ENCODE peak calls at places on chromosomes 12 and 14, in ten cellular contexts. S, Z, K, L, U, P, W, Q, O and D are unnamed samples. For H3K9me3, the result is how much of the 10 kb centered on the place peaks cover.

GRCh38 chr14:51593397-51593796 is 58.3 kb upstream of the FRMD6 start:
- DNase-seq in W (peak), S (no peak), U (peak), Z (no peak), K (no peak), P (no peak), L (no peak), Q (no peak), O (no peak), D (no peak)

GRCh38 chr12:52508211-52508610 is 12.0 kb downstream of the KRT5 start:
- DNase-seq in L (no peak), K (no peak), S (no peak), U (no peak), Q (no peak), O (no peak), P (no peak), Z (no peak), W (no peak), D (no peak)

GRCh38 chr14:66624319-66624937 is 116.5 kb downstream of the GPHN start:
- DNase-seq in U (peak), O (peak), W (peak), Z (no peak), Q (peak), L (peak), S (no peak), P (peak), K (peak), D (peak)

GRCh38 chr12:65306603-65307501 is 28.4 kb downstream of the MSRB3 start:
- DNase-seq in P (peak), Q (peak), U (peak), W (peak), O (peak), S (no peak), K (peak), Z (no peak), L (no peak), D (no peak)

GRCh38 chr14:81315344-81315743 is 84.8 kb downstream of the STON2 start:
- DNase-seq in W (no peak), Q (no peak), S (no peak), L (no peak), O (peak), Z (no peak), K (no peak), U (no peak), P (no peak), D (no peak)

GRCh38 chr12:52060498-52061177 is 9.1 kb upstream of the ATG101 start:
- DNase-seq in W (no peak), U (no peak), L (no peak), S (peak), O (no peak), Q (no peak), Z (no peak), P (no peak), K (no peak), D (no peak)

GRCh38 chr12:75641031-75641780 is 129.8 kb upstream of the KRR1 start:
- DNase-seq in U (peak), Q (peak), P (peak), Z (no peak), K (no peak), S (no peak), L (peak), W (peak), O (no peak), D (no peak)

GRCh38 chr14:47917344-47917954 is 242.0 kb upstream of the MDGA2 start:
- DNase-seq in O (peak), W (peak), Z (no peak), U (peak), K (peak), S (peak), L (peak), Q (peak), P (peak), D (peak)

GRCh38 chr14:93538411-93538810 is 107.7 kb downstream of the UNC79 start:
- DNase-seq in W (no peak), K (no peak), Z (no peak), U (peak), S (peak), L (peak), Q (no peak), O (peak), P (peak), D (no peak)

GRCh38 chr12:2960432-2960956 is 1.3 kb downstream of the TEAD4 start:
- DNase-seq in P (peak), W (peak), L (no peak), O (peak), Z (no peak), Q (peak), U (no peak), K (peak), S (peak), D (no peak)

GRCh38 chr12:2961705-2962104 is 2.5 kb downstream of the TEAD4 start:
- DNase-seq in W (no peak), U (no peak), L (no peak), Z (no peak), K (no peak), O (peak), Q (no peak), S (no peak), P (no peak), D (no peak)

GRCh38 chr12:2959194-2959507 is at the start of gene TEAD4:
- DNase-seq in O (peak), P (peak), Q (peak), W (peak), K (peak), U (peak), S (peak), L (peak), Z (no peak), D (no peak)

GRCh38 chr12:2959508-2960431 is 573 bp downstream of the TEAD4 start:
- DNase-seq in K (peak), U (peak), O (peak), W (peak), L (peak), P (peak), S (peak), Z (no peak), Q (peak), D (no peak)

GRCh38 chr12:2960996-2961616 is 1.9 kb downstream of the TEAD4 start:
- DNase-seq in O (no peak), W (no peak), K (peak), L (no peak), S (peak), P (no peak), U (no peak), Z (no peak), Q (no peak), D (no peak)
- TF ChIP-seq EZH2 in O (no peak), W (no peak), K (no peak), L (no peak), S (no peak), P (no peak), U (no peak), Z (no peak), Q (no peak), D (no peak)

DNA sequence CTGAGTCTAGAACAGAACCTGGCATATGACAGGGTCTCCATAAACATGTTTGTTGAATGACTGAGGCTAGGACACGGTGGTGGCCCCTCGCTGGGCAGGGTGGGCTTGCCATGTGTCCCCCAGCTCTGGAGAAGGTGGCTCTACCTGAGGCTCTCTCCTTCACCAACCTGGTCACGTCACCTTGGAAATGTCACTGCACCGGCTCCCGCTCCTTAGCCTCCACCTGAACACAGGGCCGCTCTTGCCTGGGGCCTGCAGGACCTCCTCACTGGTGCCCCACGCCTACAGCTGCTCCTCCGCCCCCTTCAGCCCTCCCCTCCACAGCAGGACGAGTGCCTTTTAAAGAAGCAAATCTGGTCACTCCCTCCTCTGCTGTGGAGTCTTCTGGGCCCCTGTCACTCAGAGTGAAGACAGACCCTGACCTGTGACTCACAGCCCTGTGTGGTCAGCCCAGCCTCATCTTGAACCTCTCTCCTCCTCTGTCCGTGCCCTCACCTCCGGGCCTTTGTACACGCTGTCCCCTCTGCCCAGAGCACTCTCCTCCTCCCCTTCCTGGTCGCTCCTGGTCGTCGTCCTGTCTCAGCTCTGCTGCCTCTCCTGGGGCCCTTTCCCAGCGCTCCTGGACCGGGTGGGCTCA is 81.0 kb downstream of the ADGRD1 start:
- DNase-seq in L (no peak), P (no peak), S (no peak), U (no peak), W (no peak), O (no peak), Z (no peak), Q (no peak), K (no peak), D (no peak)
- H3K9me3 ChIP-seq in L (under half), P (under half), S (under half), U (under half), W (under half), O (under half), Z (under half), Q (under half), K (under half), D (under half)

GRCh38 chr12:116881867-116882507 is 746 bp upstream of the HRK start:
- DNase-seq in Q (no peak), P (no peak), U (no peak), W (no peak), Z (no peak), K (no peak), S (no peak), L (no peak), O (peak), D (no peak)

GRCh38 chr12:116881325-116881866 is at the start of gene HRK:
- DNase-seq in Q (no peak), Z (no peak), S (peak), O (no peak), W (no peak), U (peak), K (no peak), P (no peak), L (peak), D (no peak)

GRCh38 chr12:116880213-116880816 is 926 bp downstream of the HRK start:
- DNase-seq in K (peak), S (no peak), O (peak), L (no peak), Z (no peak), Q (no peak), W (peak), P (no peak), U (no peak), D (no peak)

GRCh38 chr12:116879509-116880212 is 1.6 kb downstream of the HRK start:
- DNase-seq in W (peak), Z (no peak), O (peak), P (no peak), Q (no peak), K (no peak), L (no peak), S (peak), U (no peak), D (no peak)

GRCh38 chr12:116880817-116881324 is 370 bp downstream of the HRK start:
- DNase-seq in P (peak), L (peak), S (peak), K (peak), Q (peak), U (peak), Z (no peak), W (peak), O (peak), D (no peak)
- TF ChIP-seq EZH2 in P (no peak), L (no peak), S (no peak), K (peak), Q (no peak), U (no peak), Z (no peak), W (no peak), O (no peak), D (no peak)

GRCh38 chr14:91536327-91536726 is 26.2 kb upstream of the PPP4R3A start:
- DNase-seq in P (no peak), S (no peak), Z (no peak), K (no peak), L (no peak), Q (no peak), O (no peak), W (no peak), U (no peak), D (no peak)
- H3K9me3 ChIP-seq in P (under half), S (under half), Z (under half), K (under half), L (under half), Q (under half), O (under half), W (under half), U (under half), D (under half)

DNA sequence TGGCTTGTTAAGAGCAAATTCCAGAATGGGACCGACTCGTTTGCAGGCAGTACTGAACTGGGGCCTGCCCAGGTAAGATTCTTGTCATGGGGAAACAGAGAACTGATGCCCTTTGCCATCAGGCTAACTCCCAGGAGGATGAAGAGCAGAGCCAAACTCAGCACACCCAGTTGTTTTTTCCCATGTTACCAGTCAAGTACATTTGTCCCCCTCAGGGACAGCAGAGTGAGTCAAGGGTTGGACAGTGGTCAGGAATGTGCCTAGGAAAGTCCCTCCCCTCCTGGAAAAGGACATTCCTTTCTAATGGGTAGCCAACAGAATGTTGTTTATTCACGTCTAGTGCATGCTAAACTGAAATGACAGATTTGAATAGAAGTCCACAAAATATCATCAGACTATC is 1.6 kb downstream of the ART4 start:
- DNase-seq in O (no peak), Q (peak), U (no peak), Z (no peak), L (no peak), K (peak), P (peak), W (peak), S (no peak), D (no peak)
- TF ChIP-seq EZH2 in O (no peak), Q (no peak), U (no peak), Z (no peak), L (no peak), K (no peak), P (no peak), W (no peak), S (no peak), D (no peak)

GRCh38 chr12:70271025-70271424 is 27.8 kb downstream of the CNOT2 start:
- DNase-seq in Q (peak), U (peak), S (no peak), K (no peak), W (no peak), Z (no peak), L (no peak), O (no peak), P (no peak), D (no peak)
- H3K9me3 ChIP-seq in Q (under half), U (under half), S (under half), K (under half), W (under half), Z (under half), L (under half), O (under half), P (under half), D (under half)